ENCODE peak calls at places on chromosomes 12 and 14, in seven cellular contexts. O, C, V, G, D, P and N are unnamed samples.

GRCh38 chr14:69901113-69901951 is 22.1 kb downstream of the SMOC1 start:
- DNase-seq in O (no peak), C (no peak), V (no peak), G (no peak), D (no peak), P (no peak), N (no peak)

GRCh38 chr12:132454154-132454948 is 35.6 kb upstream of the FBRSL1 start:
- DNase-seq in O (no peak), C (no peak), V (no peak), G (no peak), D (no peak), P (no peak), N (no peak)

GRCh38 chr14:65054471-65055085 is 47.7 kb downstream of the MAX start:
- DNase-seq in O (no peak), C (no peak), V (no peak), G (no peak), D (no peak), P (no peak), N (no peak)

GRCh38 chr12:121545459-121545858 is 35.4 kb downstream of the KDM2B start:
- DNase-seq in O (no peak), C (no peak), V (no peak), G (no peak), D (no peak), P (no peak), N (no peak)

GRCh38 chr14:94676495-94677238 is 64.5 kb downstream of the SERPINA3 start:
- DNase-seq in O (no peak), C (no peak), V (no peak), G (no peak), D (no peak), P (no peak), N (no peak)

GRCh38 chr12:72978999-72979398 is 706.8 kb downstream of the TRHDE start:
- DNase-seq in O (no peak), C (no peak), V (no peak), G (no peak), D (no peak), P (no peak), N (no peak)

GRCh38 chr12:4505381-4505986 is 33.2 kb upstream of the RAD51AP1 start:
- DNase-seq in O (no peak), C (no peak), V (no peak), G (no peak), D (no peak), P (no peak), N (no peak)

GRCh38 chr12:56374726-56375597 is 12.3 kb upstream of the APOF start:
- DNase-seq in O (no peak), C (no peak), V (no peak), G (no peak), D (peak; percentile 62), P (no peak), N (no peak)

GRCh38 chr14:65945333-65945732 is 532.8 kb downstream of the FUT8 start:
- DNase-seq in O (no peak), C (no peak), V (no peak), G (no peak), D (no peak), P (no peak), N (no peak)

GRCh38 chr14:90381999-90382451 is 14.8 kb upstream of the CALM1 start:
- DNase-seq in O (peak; percentile 32), C (no peak), V (no peak), G (peak; percentile 26), D (peak; percentile 55), P (no peak), N (no peak)

GRCh38 chr14:64440494-64440893 is 24.8 kb upstream of the AKAP5 start:
- DNase-seq in O (no peak), C (no peak), V (no peak), G (no peak), D (no peak), P (no peak), N (no peak)

GRCh38 chr12:11761869-11762567 is 112.5 kb downstream of the ETV6 start:
- DNase-seq in O (no peak), C (no peak), V (no peak), G (no peak), D (no peak), P (no peak), N (peak; percentile 99)

GRCh38 chr14:37585971-37586759 is 8.9 kb downstream of the FOXA1 start:
- DNase-seq in O (no peak), C (no peak), V (no peak), G (no peak), D (no peak), P (no peak), N (no peak)

GRCh38 chr14:89186850-89187376 is 230.1 kb downstream of the FOXN3 start:
- DNase-seq in O (no peak), C (no peak), V (no peak), G (no peak), D (no peak), P (no peak), N (no peak)

GRCh38 chr12:57461326-57461903 is 1.8 kb downstream of the GLI1 start:
- DNase-seq in O (peak; percentile 89), C (peak; percentile 74), V (no peak), G (peak; percentile 70), D (no peak), P (no peak), N (no peak)

GRCh38 chr12:68792952-68793351 is 15.0 kb upstream of the MDM2 start:
- DNase-seq in O (peak; percentile 72), C (no peak), V (peak; percentile 59), G (peak; percentile 65), D (peak; percentile 70), P (no peak), N (peak; percentile 66)

GRCh38 chr12:65960820-65961691 is 136.8 kb downstream of the HMGA2 start:
- DNase-seq in O (no peak), C (no peak), V (no peak), G (no peak), D (peak; percentile 91), P (no peak), N (no peak)

GRCh38 chr12:93404961-93405849 is 27.5 kb downstream of the NUDT4 start:
- DNase-seq in O (no peak), C (no peak), V (no peak), G (no peak), D (no peak), P (no peak), N (no peak)

GRCh38 chr12:110591508-110592051 is 8.5 kb upstream of the PPTC7 start:
- DNase-seq in O (no peak), C (no peak), V (no peak), G (no peak), D (peak; percentile 89), P (no peak), N (no peak)

GRCh38 chr12:130479401-130480125 is 141.9 kb downstream of the PIWIL1 start:
- DNase-seq in O (no peak), C (no peak), V (no peak), G (no peak), D (no peak), P (no peak), N (no peak)

GRCh38 chr14:51310453-51311074 is 70.5 kb downstream of the TMX1 start:
- DNase-seq in O (no peak), C (no peak), V (no peak), G (peak; percentile 10), D (no peak), P (no peak), N (no peak)

GRCh38 chr12:82366182-82366581 is 7.9 kb downstream of the METTL25 start:
- DNase-seq in O (no peak), C (no peak), V (no peak), G (no peak), D (no peak), P (no peak), N (no peak)

GRCh38 chr12:6782903-6783571 is 6.3 kb upstream of the CD4 start:
- DNase-seq in O (no peak), C (no peak), V (no peak), G (no peak), D (no peak), P (no peak), N (no peak)

GRCh38 chr14:63508033-63508432 is 35.1 kb downstream of the PPP2R5E start:
- DNase-seq in O (no peak), C (no peak), V (no peak), G (no peak), D (peak; percentile 48), P (no peak), N (no peak)

GRCh38 chr12:92784795-92785562 is 82.2 kb downstream of the PLEKHG7 start:
- DNase-seq in O (peak; percentile 72), C (peak; percentile 52), V (peak; percentile 72), G (peak; percentile 38), D (peak; percentile 85), P (peak; percentile 19), N (peak; percentile 70)

GRCh38 chr12:20602671-20603402 is 92.3 kb upstream of the SLCO1C1 start:
- DNase-seq in O (no peak), C (no peak), V (no peak), G (no peak), D (no peak), P (no peak), N (no peak)

DNA sequence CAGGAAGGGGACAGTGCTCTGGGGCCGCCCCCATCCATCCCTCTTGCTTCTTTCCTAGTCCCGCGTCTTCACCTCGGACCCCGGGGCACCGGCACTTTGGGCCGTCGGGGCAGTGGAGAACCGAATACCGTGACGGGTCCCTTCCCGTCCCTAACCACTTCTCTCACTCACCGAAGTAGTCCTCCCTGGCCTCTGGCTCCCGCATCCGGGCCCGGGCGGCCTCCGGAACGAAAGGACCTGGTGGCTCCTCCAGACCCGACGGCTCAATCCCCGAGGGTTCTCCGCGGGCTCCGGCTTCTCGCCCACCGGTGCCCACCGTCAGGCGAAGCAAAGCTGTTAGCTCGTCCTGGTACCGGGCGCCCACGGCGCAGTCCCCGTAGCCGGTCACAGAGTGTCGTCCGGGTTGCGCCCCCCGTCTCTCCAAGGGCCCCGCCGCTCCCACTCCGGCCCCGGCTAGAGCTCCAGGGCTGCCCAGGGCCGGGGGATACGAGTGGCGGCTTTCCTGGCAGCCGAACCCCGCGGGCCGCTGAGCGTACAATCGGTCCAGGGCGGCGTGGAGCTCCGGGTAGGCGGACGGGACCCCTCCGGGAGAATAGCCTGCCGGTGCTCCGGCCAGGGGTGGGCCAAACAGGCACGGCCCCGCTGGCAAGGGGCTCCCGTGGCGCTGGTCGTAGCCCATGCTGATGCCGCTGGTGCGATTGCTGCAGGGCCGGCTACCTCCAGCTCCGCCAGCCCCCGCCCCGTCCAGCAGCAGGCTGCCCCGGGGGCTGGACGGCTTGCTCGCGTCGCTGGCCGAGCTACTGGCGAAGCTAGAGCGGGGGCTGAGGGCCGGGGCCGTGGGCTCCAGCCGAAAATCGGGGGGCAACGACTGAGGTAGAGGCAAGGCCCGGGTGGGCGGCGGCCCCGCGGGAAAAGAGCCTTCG is 1.0 kb downstream of the AJUBA start:
- DNase-seq in O (no peak), C (no peak), V (no peak), G (peak; percentile 70), D (no peak), P (no peak), N (no peak)
- TF ChIP-seq YY1 in O (no peak), C (no peak), V (no peak), G (no peak), D (peak; percentile 6), P (no peak), N (no peak)

GRCh38 chr14:52325126-52325525 is 11.0 kb downstream of the PTGER2 start:
- DNase-seq in O (no peak), C (no peak), V (no peak), G (no peak), D (no peak), P (no peak), N (peak; percentile 92)
- TF ChIP-seq YY1 in O (no peak), C (no peak), V (no peak), G (no peak), D (no peak), P (no peak), N (no peak)

GRCh38 chr14:96146131-96146771 is 58.4 kb upstream of the BDKRB2 start:
- DNase-seq in O (no peak), C (no peak), V (no peak), G (no peak), D (no peak), P (no peak), N (no peak)
- TF ChIP-seq YY1 in O (no peak), C (no peak), V (no peak), G (no peak), D (no peak), P (no peak), N (no peak)

GRCh38 chr12:54341343-54341742 is 16.4 kb downstream of the COPZ1 start:
- DNase-seq in O (no peak), C (no peak), V (no peak), G (no peak), D (no peak), P (no peak), N (no peak)
- TF ChIP-seq YY1 in O (no peak), C (no peak), V (no peak), G (no peak), D (no peak), P (no peak), N (no peak)